ENCODE peak calls at places on chromosomes 2 and 18, in six cellular contexts. P, E, C, J, Y and Q are unnamed samples.

GRCh38 chr2:157876771-157877108 is 610 bp upstream of the ACVR1 start:
- DNase-seq in P (peak; percentile 22), E (no peak), C (no peak), J (no peak), Y (no peak), Q (no peak)

GRCh38 chr2:237191693-237192076 is 106.0 kb downstream of the COPS8 start:
- DNase-seq in P (peak; percentile 37), E (no peak), C (no peak), J (no peak), Y (no peak), Q (no peak)

GRCh38 chr2:212027681-212028628 is 510.6 kb downstream of the ERBB4 start:
- DNase-seq in P (peak; percentile 53), E (peak; percentile 18), C (no peak), J (no peak), Y (no peak), Q (no peak)

GRCh38 chr2:156563994-156564753 is 128.0 kb downstream of the GPD2 start:
- DNase-seq in P (no peak), E (no peak), C (no peak), J (no peak), Y (no peak), Q (no peak)

GRCh38 chr2:189555243-189555642 is 25.3 kb downstream of the SLC40A1 start:
- DNase-seq in P (no peak), E (no peak), C (no peak), J (no peak), Y (no peak), Q (peak; percentile 64)

GRCh38 chr2:24158131-24158530 is 16.7 kb upstream of the FAM228A start:
- DNase-seq in P (no peak), E (no peak), C (no peak), J (no peak), Y (no peak), Q (no peak)

GRCh38 chr2:178804791-178805190 is 2.4 kb downstream of the TTN start:
- DNase-seq in P (peak; percentile 6), E (no peak), C (no peak), J (peak; percentile 39), Y (no peak), Q (no peak)

GRCh38 chr18:35856178-35856577 is 116.3 kb upstream of the RMP24 start:
- DNase-seq in P (no peak), E (no peak), C (no peak), J (no peak), Y (no peak), Q (no peak)

GRCh38 chr2:105296017-105296611 is 33.4 kb downstream of the TGFBRAP1 start:
- DNase-seq in P (no peak), E (no peak), C (no peak), J (no peak), Y (no peak), Q (no peak)

GRCh38 chr2:105298017-105298416 is 31.5 kb downstream of the TGFBRAP1 start:
- DNase-seq in P (no peak), E (no peak), C (no peak), J (no peak), Y (no peak), Q (no peak)

GRCh38 chr2:105301646-105302045 is 27.9 kb downstream of the TGFBRAP1 start:
- DNase-seq in P (no peak), E (no peak), C (no peak), J (no peak), Y (no peak), Q (no peak)

GRCh38 chr2:105297211-105297610 is 32.3 kb downstream of the TGFBRAP1 start:
- DNase-seq in P (no peak), E (no peak), C (no peak), J (no peak), Y (no peak), Q (no peak)

GRCh38 chr2:105299290-105299689 is 30.2 kb downstream of the TGFBRAP1 start:
- DNase-seq in P (no peak), E (no peak), C (no peak), J (no peak), Y (no peak), Q (no peak)
- TF ChIP-seq CTCF in P (no peak), E (no peak), C (no peak), J (no peak), Y (peak; percentile 16), Q (no peak)

GRCh38 chr2:51420521-51420920 is 388.6 kb upstream of the NRXN1 start:
- DNase-seq in P (no peak), E (no peak), C (no peak), J (no peak), Y (no peak), Q (no peak)

DNA sequence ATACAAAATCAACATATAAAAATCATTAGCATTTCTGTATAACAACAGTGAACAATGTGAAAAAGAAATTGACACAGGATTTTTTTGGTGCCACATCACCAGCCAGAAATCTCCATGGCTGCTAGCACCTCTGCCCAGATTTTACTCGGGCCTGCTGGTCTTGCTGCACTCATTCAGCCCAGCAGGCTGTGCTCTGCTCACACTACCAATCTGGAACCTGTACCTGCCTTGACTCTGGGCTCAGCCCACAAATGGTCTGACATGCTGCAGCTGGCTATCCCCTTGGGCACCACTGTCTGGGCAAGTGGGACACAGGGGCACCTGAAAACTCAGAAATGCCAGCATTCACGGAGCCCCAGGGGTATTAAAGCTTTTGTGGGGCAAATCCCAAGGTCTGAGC is 392.5 kb upstream of the NRXN1 start:
- DNase-seq in P (no peak), E (no peak), C (no peak), J (peak; percentile 26), Y (no peak), Q (peak; percentile 8)
- TF ChIP-seq CTCF in P (no peak), E (no peak), C (no peak), J (no peak), Y (no peak), Q (peak; percentile 15)

GRCh38 chr2:85769987-85770362 is 16.2 kb downstream of the ATOH8 start:
- DNase-seq in P (no peak), E (no peak), C (no peak), J (no peak), Y (no peak), Q (no peak)
- TF ChIP-seq CTCF in P (no peak), E (no peak), C (no peak), J (no peak), Y (peak; percentile 15), Q (peak; percentile 1)

DNA sequence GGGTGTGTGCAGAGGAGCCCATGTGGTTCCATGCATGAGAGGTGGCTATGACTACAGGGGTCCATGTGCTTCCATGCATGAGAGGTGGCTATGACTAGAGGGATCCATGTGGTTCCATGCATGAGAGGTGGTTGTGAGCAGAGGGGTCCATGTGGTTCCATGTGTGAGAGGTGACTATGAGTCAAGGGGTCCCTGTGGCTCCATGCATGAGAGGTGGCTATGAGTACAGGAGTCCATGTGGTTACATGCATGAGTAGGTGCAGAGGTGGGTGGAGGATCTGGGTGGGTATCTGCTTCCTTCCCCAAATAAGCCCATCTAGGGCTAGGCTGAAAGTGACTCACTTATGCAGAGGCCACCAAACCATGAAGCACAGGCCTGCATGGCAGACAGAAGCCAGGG is 137.8 kb downstream of the TNS1 start:
- DNase-seq in P (no peak), E (no peak), C (no peak), J (no peak), Y (no peak), Q (no peak)
- TF ChIP-seq CTCF in P (no peak), E (no peak), C (no peak), J (no peak), Y (no peak), Q (no peak)

GRCh38 chr2:74080346-74080745 is 67.4 kb downstream of the BOLA3 start:
- DNase-seq in P (peak; percentile 11), E (no peak), C (no peak), J (no peak), Y (no peak), Q (no peak)
- TF ChIP-seq CTCF in P (peak; percentile 20), E (peak; percentile 3), C (no peak), J (no peak), Y (no peak), Q (no peak)

GRCh38 chr18:74200780-74201179 is 52.5 kb downstream of the TIMM21 start:
- DNase-seq in P (no peak), E (no peak), C (no peak), J (no peak), Y (no peak), Q (no peak)

GRCh38 chr18:74198453-74198852 is 50.1 kb downstream of the TIMM21 start:
- DNase-seq in P (no peak), E (no peak), C (no peak), J (no peak), Y (no peak), Q (no peak)

GRCh38 chr18:74204543-74205152 is 56.3 kb downstream of the TIMM21 start:
- DNase-seq in P (no peak), E (no peak), C (no peak), J (no peak), Y (no peak), Q (no peak)

GRCh38 chr18:74197705-74198341 is 49.5 kb downstream of the TIMM21 start:
- DNase-seq in P (no peak), E (no peak), C (no peak), J (no peak), Y (no peak), Q (no peak)

DNA sequence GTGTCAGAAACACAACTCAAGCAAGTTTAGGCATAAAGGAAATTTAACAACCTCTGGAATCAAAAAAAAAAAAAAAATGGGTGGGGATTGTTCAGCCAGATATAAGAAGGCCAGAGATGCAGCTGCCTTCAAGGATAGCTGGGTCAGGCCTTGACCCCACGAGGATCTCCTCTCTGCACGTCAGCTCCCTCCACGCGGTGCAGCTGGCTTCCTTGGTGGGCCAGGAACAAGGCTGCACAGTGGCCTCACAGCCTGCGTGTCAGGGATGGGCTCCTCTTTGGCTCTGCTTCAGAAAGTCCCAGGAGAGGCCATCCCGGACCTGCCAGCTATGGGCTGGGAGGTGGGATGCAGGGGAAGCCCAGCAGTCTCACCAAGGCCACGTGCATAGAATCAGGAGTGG is 55.5 kb downstream of the TIMM21 start:
- DNase-seq in P (no peak), E (no peak), C (no peak), J (no peak), Y (no peak), Q (no peak)
- TF ChIP-seq CTCF in P (no peak), E (no peak), C (no peak), J (no peak), Y (no peak), Q (no peak)

DNA sequence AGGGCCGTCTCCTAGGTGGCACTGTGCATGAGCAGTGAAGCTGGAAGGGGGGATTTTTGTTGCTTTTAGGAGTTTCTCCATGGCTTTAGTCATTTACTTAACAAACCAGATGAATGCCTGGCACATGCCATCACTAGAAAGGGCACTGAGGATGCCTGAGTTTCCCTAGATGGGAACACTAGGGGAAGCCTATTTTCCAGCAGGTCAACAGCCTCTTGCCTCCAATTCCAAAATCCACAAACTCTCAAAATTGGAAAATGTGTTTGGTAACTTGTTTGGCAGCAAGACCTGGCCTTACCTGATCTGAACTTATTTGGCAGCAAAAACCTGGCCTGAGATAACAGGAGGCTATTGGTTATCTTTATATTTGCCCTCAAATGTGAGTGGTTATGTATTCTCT is 2.6 kb downstream of the LIPG start:
- DNase-seq in P (no peak), E (no peak), C (no peak), J (no peak), Y (no peak), Q (no peak)
- TF ChIP-seq CTCF in P (no peak), E (no peak), C (no peak), J (no peak), Y (no peak), Q (no peak)

DNA sequence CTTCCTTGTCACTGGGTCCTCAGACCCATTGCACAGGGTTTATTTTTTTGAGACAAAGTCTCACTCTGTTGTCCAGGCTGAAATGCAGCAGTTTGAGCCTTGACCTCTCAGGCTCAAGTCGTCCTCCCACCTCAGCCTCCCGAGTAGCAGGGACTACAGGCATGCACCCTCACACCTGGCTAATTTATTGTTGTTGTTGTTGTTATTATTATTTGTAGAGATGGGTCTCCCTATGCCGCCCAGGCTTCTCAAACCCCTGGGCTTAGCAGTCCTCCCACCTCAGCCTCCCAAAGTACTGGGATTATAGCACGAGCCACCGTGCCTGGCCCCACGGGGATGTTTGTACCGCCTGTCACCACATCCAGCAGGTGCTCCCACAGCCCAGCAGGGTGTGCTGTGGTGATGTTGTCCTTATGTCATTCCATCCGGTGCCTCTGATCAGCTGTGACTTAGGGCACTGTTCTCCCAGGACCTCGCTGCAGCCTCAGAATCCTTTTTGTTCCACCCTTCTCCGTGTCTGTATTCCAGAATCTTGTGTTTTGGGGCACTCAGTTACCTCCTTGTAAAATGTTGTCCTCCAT is 182.3 kb downstream of the INO80D start:
- DNase-seq in P (no peak), E (no peak), C (no peak), J (peak; percentile 51), Y (no peak), Q (peak; percentile 59)
- TF ChIP-seq CTCF in P (peak; percentile 22), E (peak; percentile 13), C (no peak), J (peak; percentile 48), Y (no peak), Q (peak; percentile 48)